ENCODE peak calls at places on chromosome 12, in four cellular contexts. One of them, this sample, is unnamed.

GRCh38 chr12:104622942-104623341 is 166.2 kb downstream of the CHST11 start:
- DNase-seq in HepG2: no peak
- DNase-seq in SK-N-SH: no peak
- DNase-seq in K562: no peak
- DNase-seq in this sample: no peak

GRCh38 chr12:52496054-52496453 is 3.0 kb upstream of the KRT6A start:
- DNase-seq in K562: no peak
- DNase-seq in HepG2: no peak
- DNase-seq in SK-N-SH: no peak
- DNase-seq in this sample: no peak

GRCh38 chr12:89355243-89356068 is 3.2 kb upstream of the DUSP6 start:
- DNase-seq in SK-N-SH: peak; percentile 58
- DNase-seq in HepG2: peak; percentile 65
- DNase-seq in K562: no peak
- DNase-seq in this sample: no peak

GRCh38 chr12:6372403-6373003 is 2.9 kb downstream of the SCNN1A start:
- DNase-seq in SK-N-SH: no peak
- DNase-seq in HepG2: peak; percentile 91
- DNase-seq in K562: no peak
- DNase-seq in this sample: no peak

GRCh38 chr12:103423061-103423473 is 72.7 kb downstream of the C12orf42 start:
- DNase-seq in SK-N-SH: peak; percentile 65
- DNase-seq in K562: no peak
- DNase-seq in HepG2: no peak
- DNase-seq in this sample: no peak

GRCh38 chr12:49017764-49018281 is 753 bp downstream of the PRKAG1 start:
- DNase-seq in SK-N-SH: peak; percentile 60
- DNase-seq in HepG2: peak; percentile 38
- DNase-seq in K562: no peak
- DNase-seq in this sample: no peak

GRCh38 chr12:120581998-120582397 is 796 bp upstream of the POP5 start:
- DNase-seq in SK-N-SH: no peak
- DNase-seq in HepG2: no peak
- DNase-seq in K562: no peak
- DNase-seq in this sample: no peak

GRCh38 chr12:99985129-99985570 is 414 bp upstream of the ANKS1B start:
- DNase-seq in SK-N-SH: no peak
- DNase-seq in HepG2: no peak
- DNase-seq in K562: no peak
- DNase-seq in this sample: peak; percentile 25

GRCh38 chr12:57528831-57529555 is 6.4 kb downstream of the MBD6 start:
- DNase-seq in SK-N-SH: no peak
- DNase-seq in K562: no peak
- DNase-seq in HepG2: no peak
- DNase-seq in this sample: no peak

GRCh38 chr12:86256169-86256568 is at the start of gene MGAT4C:
- DNase-seq in SK-N-SH: no peak
- DNase-seq in K562: no peak
- DNase-seq in HepG2: no peak
- DNase-seq in this sample: no peak

GRCh38 chr12:52579468-52580450 is 6.1 kb upstream of the KRT74 start:
- DNase-seq in HepG2: no peak
- DNase-seq in K562: no peak
- DNase-seq in SK-N-SH: no peak
- DNase-seq in this sample: no peak

GRCh38 chr12:76450690-76451089 is 102.5 kb upstream of the BBS10 start:
- DNase-seq in HepG2: no peak
- DNase-seq in SK-N-SH: no peak
- DNase-seq in K562: peak; percentile 20
- DNase-seq in this sample: no peak

GRCh38 chr12:123278150-123278627 is 6.5 kb upstream of the CDK2AP1 start:
- DNase-seq in HepG2: no peak
- DNase-seq in SK-N-SH: no peak
- DNase-seq in K562: no peak
- DNase-seq in this sample: peak; percentile 51

GRCh38 chr12:51846911-51847829 is 1.3 kb downstream of the FIGNL2 start:
- DNase-seq in K562: peak; percentile 47
- DNase-seq in HepG2: no peak
- DNase-seq in SK-N-SH: peak; percentile 94
- DNase-seq in this sample: no peak

GRCh38 chr12:31322651-31323248 is 3.2 kb downstream of the SINHCAF start:
- DNase-seq in HepG2: no peak
- DNase-seq in SK-N-SH: no peak
- DNase-seq in K562: no peak
- DNase-seq in this sample: no peak

GRCh38 chr12:52250048-52250990 is 17.3 kb downstream of the KRT7 start:
- DNase-seq in K562: no peak
- DNase-seq in SK-N-SH: no peak
- DNase-seq in HepG2: no peak
- DNase-seq in this sample: no peak

GRCh38 chr12:67358686-67359374 is 89.7 kb downstream of the CAND1 start:
- DNase-seq in HepG2: no peak
- DNase-seq in K562: no peak
- DNase-seq in SK-N-SH: no peak
- DNase-seq in this sample: no peak

GRCh38 chr12:24268663-24269186 is 319.3 kb upstream of the SOX5 start:
- DNase-seq in HepG2: no peak
- DNase-seq in SK-N-SH: no peak
- DNase-seq in K562: no peak
- DNase-seq in this sample: no peak

GRCh38 chr12:26319511-26319910 is 124.1 kb downstream of the SSPN start:
- DNase-seq in HepG2: peak; percentile 9
- DNase-seq in K562: no peak
- DNase-seq in SK-N-SH: no peak
- DNase-seq in this sample: no peak

GRCh38 chr12:61706783-61707182 is 553.4 kb upstream of the USP15 start:
- DNase-seq in SK-N-SH: no peak
- DNase-seq in K562: no peak
- DNase-seq in HepG2: no peak
- DNase-seq in this sample: no peak

GRCh38 chr12:109469516-109469915 is 7.6 kb downstream of the KCTD10 start:
- DNase-seq in SK-N-SH: no peak
- DNase-seq in HepG2: no peak
- DNase-seq in K562: no peak
- DNase-seq in this sample: no peak

GRCh38 chr12:89721291-89721987 is 12.8 kb upstream of the ATP2B1 start:
- DNase-seq in HepG2: no peak
- DNase-seq in SK-N-SH: no peak
- DNase-seq in K562: no peak
- DNase-seq in this sample: no peak

GRCh38 chr12:54650409-54650808 is 2.2 kb upstream of the DCD start:
- DNase-seq in HepG2: no peak
- DNase-seq in SK-N-SH: no peak
- DNase-seq in K562: no peak
- DNase-seq in this sample: no peak

GRCh38 chr12:14833952-14834351 is 9.4 kb downstream of the ART4 start:
- DNase-seq in HepG2: peak; percentile 35
- DNase-seq in K562: no peak
- DNase-seq in SK-N-SH: no peak
- DNase-seq in this sample: no peak

GRCh38 chr12:89769483-89769818 is 60.8 kb upstream of the ATP2B1 start:
- DNase-seq in SK-N-SH: no peak
- DNase-seq in HepG2: no peak
- DNase-seq in K562: no peak
- DNase-seq in this sample: no peak

GRCh38 chr12:95701275-95701674 is 89.3 kb downstream of the NTN4 start:
- DNase-seq in HepG2: no peak
- DNase-seq in K562: no peak
- DNase-seq in SK-N-SH: no peak
- DNase-seq in this sample: no peak

GRCh38 chr12:85413266-85413665 is 133.2 kb downstream of the ALX1 start:
- DNase-seq in SK-N-SH: no peak
- DNase-seq in K562: no peak
- DNase-seq in HepG2: no peak
- DNase-seq in this sample: no peak

GRCh38 chr12:13181375-13182070 is 15.0 kb upstream of the EMP1 start:
- DNase-seq in SK-N-SH: no peak
- DNase-seq in K562: no peak
- DNase-seq in HepG2: no peak
- DNase-seq in this sample: no peak

DNA sequence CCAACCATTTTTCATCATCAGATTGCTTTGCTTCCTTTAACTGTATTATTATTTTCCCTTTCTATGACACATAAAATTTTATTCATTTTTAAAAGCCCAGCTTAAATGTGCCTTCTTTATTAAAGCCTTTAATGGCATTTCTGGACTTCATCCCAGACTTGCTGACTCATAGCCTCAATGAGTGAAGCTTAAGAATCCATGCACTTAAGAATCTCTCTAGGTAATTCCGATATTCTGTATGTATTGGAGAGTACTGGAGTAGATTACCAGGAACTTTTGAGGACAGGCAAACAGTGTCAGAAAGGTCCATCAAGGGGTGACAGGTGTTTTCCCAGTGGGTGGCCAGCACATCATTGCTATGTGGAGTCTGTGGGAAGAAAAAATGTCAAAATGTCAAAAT is 107.9 kb downstream of the PTPRQ start:
- DNase-seq in K562: no peak
- DNase-seq in HepG2: no peak
- DNase-seq in SK-N-SH: no peak
- DNase-seq in this sample: no peak
- TF ChIP-seq TAF1 in K562: no peak
- TF ChIP-seq TAF1 in HepG2: no peak
- TF ChIP-seq TAF1 in SK-N-SH: no peak
- TF ChIP-seq TAF1 in this sample: no peak

DNA sequence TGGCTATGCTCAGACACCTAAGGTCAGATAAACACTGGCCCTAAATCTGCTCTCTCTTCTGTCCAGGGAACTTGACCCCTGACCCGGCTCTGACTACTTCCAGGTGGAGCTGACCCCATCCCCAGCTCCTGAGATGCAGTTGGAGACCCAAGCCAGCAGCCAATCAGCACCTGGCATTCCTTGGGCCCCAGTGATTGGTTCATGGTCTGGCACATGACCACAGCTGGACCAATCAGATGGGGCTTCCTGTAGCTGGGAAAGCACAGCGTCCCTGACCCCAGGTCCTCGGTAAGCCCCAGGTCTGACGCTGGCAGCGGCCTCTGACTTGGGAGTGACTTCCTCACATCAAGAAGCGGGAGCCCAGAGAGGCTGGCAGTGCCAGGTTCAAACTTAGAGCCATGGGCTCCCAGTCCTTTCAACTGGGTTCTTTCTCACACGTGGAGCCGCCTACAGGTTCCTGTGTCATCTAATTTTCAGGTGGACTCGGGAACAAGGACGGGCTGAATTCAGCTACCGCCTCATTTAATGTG is 915.4 kb upstream of the TMEM132C start:
- DNase-seq in K562: peak; percentile 22
- DNase-seq in SK-N-SH: no peak
- DNase-seq in HepG2: no peak
- DNase-seq in this sample: no peak
- TF ChIP-seq TAF1 in K562: no peak
- TF ChIP-seq TAF1 in SK-N-SH: no peak
- TF ChIP-seq TAF1 in HepG2: no peak
- TF ChIP-seq TAF1 in this sample: no peak

GRCh38 chr12:873954-874353 is 75.5 kb downstream of the RAD52 start:
- DNase-seq in HepG2: peak; percentile 53
- DNase-seq in SK-N-SH: no peak
- DNase-seq in K562: no peak
- DNase-seq in this sample: no peak

GRCh38 chr12:880656-881055 is 68.8 kb downstream of the RAD52 start:
- DNase-seq in K562: no peak
- DNase-seq in HepG2: no peak
- DNase-seq in SK-N-SH: no peak
- DNase-seq in this sample: no peak

GRCh38 chr12:884746-885414 is 64.6 kb downstream of the RAD52 start:
- DNase-seq in HepG2: no peak
- DNase-seq in SK-N-SH: no peak
- DNase-seq in K562: no peak
- DNase-seq in this sample: no peak

DNA sequence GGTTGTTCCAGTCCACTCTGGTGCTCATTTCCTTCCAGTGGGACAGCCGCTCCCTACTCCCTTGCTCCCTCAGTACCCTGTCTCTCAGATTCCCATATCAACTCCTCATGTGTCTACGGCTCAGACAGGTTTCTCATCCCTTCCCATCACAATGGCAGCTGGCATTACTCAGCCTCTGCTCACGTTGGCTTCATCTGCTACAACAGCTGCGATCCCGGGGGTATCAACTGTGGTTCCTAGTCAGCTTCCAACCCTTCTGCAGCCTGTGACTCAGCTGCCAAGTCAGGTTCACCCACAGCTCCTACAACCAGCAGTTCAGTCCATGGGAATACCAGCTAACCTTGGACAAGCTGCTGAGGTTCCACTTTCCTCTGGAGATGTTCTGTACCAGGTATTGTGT is 69.9 kb downstream of the RAD52 start:
- DNase-seq in HepG2: no peak
- DNase-seq in SK-N-SH: no peak
- DNase-seq in K562: no peak
- DNase-seq in this sample: no peak
- TF ChIP-seq TAF1 in HepG2: no peak
- TF ChIP-seq TAF1 in SK-N-SH: no peak
- TF ChIP-seq TAF1 in K562: no peak
- TF ChIP-seq TAF1 in this sample: no peak

DNA sequence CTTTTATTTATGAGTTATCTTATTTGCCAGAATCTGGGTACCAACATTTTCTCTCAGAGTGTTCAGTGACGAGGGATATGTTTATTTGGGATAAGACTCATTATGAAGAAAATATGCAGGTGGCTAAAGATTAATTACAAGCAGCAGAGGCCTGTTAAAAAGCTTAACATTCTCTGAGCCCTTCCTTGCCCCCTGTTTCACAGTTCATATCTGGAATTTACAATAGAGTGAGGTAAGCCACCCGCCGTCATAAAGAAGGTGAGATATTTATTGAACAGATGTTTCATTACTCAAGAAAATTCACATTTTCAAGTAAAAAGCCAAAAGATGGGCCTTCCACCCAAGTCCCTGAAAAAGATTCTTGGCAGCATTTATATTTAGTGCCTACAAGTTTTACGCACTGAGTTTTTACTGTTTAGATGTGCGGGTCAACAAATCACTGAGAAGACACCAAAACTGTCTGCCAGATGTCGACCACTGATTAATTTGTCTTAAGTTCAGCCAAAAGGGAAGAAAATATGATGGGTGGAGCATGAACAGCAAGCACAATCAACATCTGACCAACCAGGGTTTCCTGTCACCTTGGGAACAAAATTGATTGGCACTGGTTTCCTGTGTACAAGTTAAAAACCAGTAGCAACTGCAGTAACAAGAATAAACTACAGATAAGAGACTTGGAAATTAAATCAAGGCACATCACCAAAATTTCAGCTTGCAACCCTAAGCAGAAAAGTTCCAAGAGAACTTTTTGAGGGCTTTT is 85.5 kb upstream of the PTPRB start:
- DNase-seq in K562: no peak
- DNase-seq in SK-N-SH: peak; percentile 10
- DNase-seq in HepG2: no peak
- DNase-seq in this sample: no peak
- TF ChIP-seq TAF1 in K562: no peak
- TF ChIP-seq TAF1 in SK-N-SH: no peak
- TF ChIP-seq TAF1 in HepG2: no peak
- TF ChIP-seq TAF1 in this sample: no peak

GRCh38 chr12:70180140-70180539 is 63.1 kb upstream of the CNOT2 start:
- DNase-seq in K562: no peak
- DNase-seq in HepG2: no peak
- DNase-seq in SK-N-SH: no peak
- DNase-seq in this sample: no peak
- TF ChIP-seq TAF1 in K562: no peak
- TF ChIP-seq TAF1 in HepG2: no peak
- TF ChIP-seq TAF1 in SK-N-SH: no peak
- TF ChIP-seq TAF1 in this sample: no peak

GRCh38 chr12:42810006-42810405 is 220.5 kb upstream of the PRICKLE1 start:
- DNase-seq in SK-N-SH: no peak
- DNase-seq in HepG2: no peak
- DNase-seq in K562: no peak
- DNase-seq in this sample: no peak
- TF ChIP-seq TAF1 in SK-N-SH: no peak
- TF ChIP-seq TAF1 in HepG2: no peak
- TF ChIP-seq TAF1 in K562: no peak
- TF ChIP-seq TAF1 in this sample: no peak

This sample was measured in GM12891.